ENCODE peak calls at places on chromosome 15, in eight cellular contexts. I is CD8-positive, alpha-beta T cell; D is lower lobe of right lung; G is OCI-LY7; F is adrenal gland; M is mesenchymal stem cell; Q is Panc1; P is tibial nerve. J is an unnamed sample. For H3K4me1, the result is how much of the 10 kb centered on the place peaks cover.

GRCh38 chr15:35728176-35728938 is 182.4 kb upstream of the DPH6 start:
- DNase-seq in M (peak), G (no peak), I (no peak), F (no peak), Q (no peak), D (no peak), P (no peak), J (no peak)

GRCh38 chr15:57436166-57436565 is 59.9 kb downstream of the CGNL1 start:
- DNase-seq in D (no peak), P (no peak), I (no peak), Q (no peak), M (no peak), F (no peak), G (no peak), J (no peak)

GRCh38 chr15:100818927-100819326 is 60.7 kb upstream of the ALDH1A3 start:
- DNase-seq in I (no peak), G (no peak), D (no peak), M (no peak), F (no peak), P (no peak), Q (no peak), J (no peak)

GRCh38 chr15:36591534-36592411 is 12.3 kb downstream of the CDIN1 start:
- DNase-seq in I (no peak), Q (no peak), M (no peak), D (no peak), G (no peak), F (no peak), P (no peak), J (no peak)

GRCh38 chr15:42707068-42707467 is 29.9 kb downstream of the CDAN1 start:
- DNase-seq in F (no peak), G (no peak), D (no peak), Q (peak), P (no peak), M (no peak), I (no peak), J (no peak)

GRCh38 chr15:68411735-68412134 is 20.2 kb downstream of the ITGA11 start:
- DNase-seq in D (no peak), F (no peak), Q (no peak), P (no peak), M (no peak), G (no peak), I (peak), J (no peak)

GRCh38 chr15:70486451-70487379 is 276.6 kb downstream of the UACA start:
- DNase-seq in M (peak), D (peak), F (peak), P (no peak), G (no peak), Q (no peak), I (peak), J (peak)

GRCh38 chr15:79296583-79296982 is 14.1 kb downstream of the ANKRD34C start:
- DNase-seq in M (no peak), Q (no peak), P (no peak), F (no peak), D (no peak), G (peak), I (no peak), J (no peak)

GRCh38 chr15:58543664-58544335 is 112.0 kb downstream of the LIPC start:
- DNase-seq in P (no peak), D (no peak), Q (no peak), I (no peak), F (no peak), G (no peak), M (no peak), J (no peak)

GRCh38 chr15:65937046-65937445 is 67.8 kb downstream of the RAB11A start:
- DNase-seq in M (no peak), G (no peak), D (no peak), Q (no peak), I (no peak), F (no peak), P (no peak), J (no peak)

GRCh38 chr15:22895465-22896190 is 57.2 kb downstream of the NIPA2 start:
- DNase-seq in Q (peak), I (no peak), G (no peak), F (no peak), D (no peak), P (no peak), M (no peak), J (no peak)

GRCh38 chr15:35151782-35152181 is 66.7 kb upstream of the NANOGP8 start:
- DNase-seq in Q (no peak), P (no peak), D (no peak), M (no peak), G (no peak), F (no peak), I (no peak), J (no peak)

GRCh38 chr15:23897576-23897975 is 210.5 kb upstream of the NDN start:
- DNase-seq in F (no peak), Q (no peak), M (no peak), G (no peak), D (no peak), I (no peak), P (no peak), J (peak)

GRCh38 chr15:79041598-79042175 is 48.9 kb downstream of the RASGRF1 start:
- DNase-seq in F (no peak), G (no peak), D (no peak), P (no peak), I (no peak), Q (no peak), M (no peak), J (no peak)

GRCh38 chr15:51846066-51846462 is 16.6 kb downstream of the TMOD3 start:
- DNase-seq in P (no peak), F (no peak), M (no peak), D (no peak), G (no peak), I (no peak), Q (no peak), J (no peak)

GRCh38 chr15:70801111-70801510 is 37.8 kb upstream of the UACA start:
- DNase-seq in M (peak), P (no peak), G (no peak), D (no peak), I (no peak), F (no peak), Q (no peak), J (no peak)

GRCh38 chr15:59644757-59645156 is 12.6 kb downstream of the GTF2A2 start:
- DNase-seq in M (no peak), I (no peak), P (no peak), Q (no peak), G (no peak), D (no peak), F (no peak), J (no peak)

GRCh38 chr15:98292442-98293240 is 332.1 kb downstream of the ARRDC4 start:
- DNase-seq in G (peak), D (no peak), P (peak), Q (no peak), I (no peak), M (peak), F (no peak), J (peak)

GRCh38 chr15:56608140-56608778 is 125.0 kb downstream of the ZNF280D start:
- DNase-seq in F (no peak), I (no peak), P (no peak), Q (no peak), D (no peak), M (peak), G (peak), J (no peak)

GRCh38 chr15:62469874-62470688 is 305.0 kb upstream of the C2CD4B start:
- DNase-seq in M (peak), Q (no peak), D (no peak), P (peak), I (no peak), F (no peak), G (no peak), J (peak)

GRCh38 chr15:26838742-26839460 is 28.0 kb upstream of the GABRA5 start:
- DNase-seq in P (no peak), G (peak), I (no peak), Q (no peak), F (no peak), D (no peak), M (no peak), J (peak)

GRCh38 chr15:98896802-98897732 is 110.5 kb downstream of the PGPEP1L start:
- DNase-seq in Q (peak), P (no peak), D (no peak), F (peak), G (no peak), I (no peak), M (peak), J (no peak)

GRCh38 chr15:49864251-49864650 is 243.4 kb downstream of the DTWD1 start:
- DNase-seq in G (no peak), Q (no peak), D (no peak), M (peak), I (no peak), P (no peak), F (no peak), J (no peak)

GRCh38 chr15:44130778-44131177 is 64.3 kb downstream of the FRMD5 start:
- DNase-seq in G (no peak), I (no peak), M (no peak), F (no peak), Q (no peak), D (no peak), P (no peak), J (no peak)

GRCh38 chr15:33492434-33493052 is 181.8 kb downstream of the RYR3 start:
- DNase-seq in Q (no peak), P (no peak), F (no peak), M (no peak), D (no peak), I (no peak), G (no peak), J (no peak)

GRCh38 chr15:68154923-68155559 is 50.1 kb downstream of the CALML4 start:
- DNase-seq in M (peak), I (peak), D (no peak), P (no peak), Q (peak), F (peak), G (peak), J (no peak)

GRCh38 chr15:90364251-90364650 is 12.2 kb downstream of the ZNF774 start:
- DNase-seq in G (no peak), P (no peak), D (no peak), M (peak), F (no peak), I (no peak), Q (no peak), J (no peak)

GRCh38 chr15:81740402-81740801 is 305.4 kb downstream of the MEX3B start:
- DNase-seq in D (no peak), M (no peak), F (no peak), P (no peak), I (no peak), Q (no peak), G (no peak), J (no peak)

GRCh38 chr15:65028338-65028737 is 1.1 kb downstream of the MTFMT start:
- DNase-seq in F (no peak), D (no peak), M (no peak), G (peak), I (no peak), P (no peak), Q (no peak), J (no peak)

GRCh38 chr15:82901114-82901805 is 51.3 kb downstream of the HOMER2 start:
- DNase-seq in Q (no peak), M (no peak), F (no peak), G (no peak), P (no peak), D (no peak), I (no peak), J (no peak)

GRCh38 chr15:82904574-82904973 is 47.9 kb downstream of the HOMER2 start:
- DNase-seq in Q (no peak), D (no peak), F (no peak), P (no peak), M (no peak), I (no peak), G (no peak), J (no peak)

GRCh38 chr15:82898961-82899360 is 53.6 kb downstream of the HOMER2 start:
- DNase-seq in D (no peak), P (no peak), M (no peak), Q (no peak), F (no peak), I (no peak), G (no peak), J (no peak)

GRCh38 chr15:82903511-82903910 is 49.0 kb downstream of the HOMER2 start:
- DNase-seq in Q (no peak), M (no peak), F (no peak), D (no peak), I (no peak), G (no peak), P (no peak), J (no peak)

GRCh38 chr15:82900511-82900910 is 52.0 kb downstream of the HOMER2 start:
- DNase-seq in P (no peak), G (no peak), D (no peak), M (no peak), I (no peak), F (no peak), Q (no peak), J (no peak)
- H3K4me1 ChIP-seq in P (under half), G (under half), D (under half), M (under half), I (under half), F (under half), Q (under half), J (under half)

GRCh38 chr15:74133703-74134386 is 3.5 kb downstream of the ISLR2 start:
- DNase-seq in P (no peak), G (no peak), I (no peak), F (no peak), D (no peak), Q (no peak), M (no peak), J (no peak)
- H3K4me1 ChIP-seq in P (under half), G (under half), I (under half), F (under half), D (under half), Q (under half), M (under half), J (half or more)

GRCh38 chr15:48060396-48060795 is 60.4 kb upstream of the SLC24A5 start:
- DNase-seq in F (no peak), P (no peak), D (no peak), Q (no peak), I (no peak), G (no peak), M (no peak), J (no peak)

GRCh38 chr15:48063411-48063985 is 57.3 kb upstream of the SLC24A5 start:
- DNase-seq in D (no peak), F (no peak), I (no peak), P (no peak), G (no peak), M (no peak), Q (no peak), J (no peak)

GRCh38 chr15:48059786-48060185 is 61.0 kb upstream of the SLC24A5 start:
- DNase-seq in D (peak), G (no peak), F (peak), P (peak), Q (no peak), M (no peak), I (no peak), J (peak)

GRCh38 chr15:48062476-48062875 is 58.3 kb upstream of the SLC24A5 start:
- DNase-seq in D (no peak), F (no peak), I (no peak), Q (no peak), P (no peak), M (peak), G (no peak), J (no peak)

DNA sequence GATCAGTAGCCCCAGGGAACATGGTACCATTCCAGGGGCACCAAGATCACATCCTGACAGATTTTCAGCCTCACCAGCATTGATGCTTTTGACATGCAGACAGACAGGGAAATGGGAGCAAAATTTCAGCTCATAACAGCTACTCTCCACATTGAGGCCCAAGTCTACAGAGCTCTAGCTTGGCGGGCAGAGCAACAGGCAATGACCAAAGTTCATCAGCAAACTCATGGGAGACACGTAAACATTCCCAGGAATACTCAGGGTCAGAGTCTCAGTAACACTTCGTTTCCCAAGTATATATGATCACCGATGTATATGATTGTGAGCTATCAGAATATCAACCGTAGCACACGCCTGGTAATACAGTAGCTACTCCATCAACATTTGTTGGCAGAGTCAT is 59.2 kb upstream of the SLC24A5 start:
- DNase-seq in I (no peak), Q (no peak), F (no peak), D (no peak), G (no peak), M (no peak), P (no peak), J (no peak)
- H3K4me1 ChIP-seq in I (under half), Q (under half), F (under half), D (under half), G (under half), M (under half), P (under half), J (under half)

DNA sequence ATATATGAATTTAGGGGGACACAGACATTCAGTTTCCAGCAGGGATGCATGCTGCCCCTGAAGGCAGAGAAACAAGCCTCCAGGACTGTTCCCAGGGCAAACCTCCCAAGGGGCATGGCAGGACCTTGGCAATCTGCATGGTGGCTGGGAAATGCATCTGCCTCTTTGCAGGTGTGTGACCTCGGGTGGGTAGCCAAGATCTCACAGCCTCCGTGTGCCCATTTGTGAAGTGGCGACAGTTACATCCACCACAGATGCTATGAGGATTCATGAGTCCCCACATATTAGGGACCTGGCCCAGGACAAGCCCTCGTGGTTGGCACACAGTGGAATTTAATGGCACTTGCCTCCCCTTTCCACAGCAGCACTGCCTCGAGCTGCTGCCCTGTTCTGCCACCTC is 29.9 kb downstream of the SLC28A1 start:
- DNase-seq in P (no peak), D (no peak), M (no peak), Q (no peak), G (no peak), I (no peak), F (no peak), J (no peak)
- H3K4me1 ChIP-seq in P (under half), D (under half), M (under half), Q (under half), G (under half), I (under half), F (under half), J (under half)

J was measured in left lung.